ENCODE peak calls at places on chromosome 3, in four cellular contexts. V is stimulated activated CD8-positive, alpha-beta memory T cell treated with anti-CD3 and anti-CD28 coated beads, Interleukin-4, amount 100 ng/mL, for 24 hours; O is islet precursor cell; I is HuH-7. J is an unnamed sample.

GRCh38 chr3:58874795-58875194 is 175.0 kb downstream of the CFAP20DC start:
- DNase-seq in V (no peak), O (no peak), I (no peak), J (no peak)

GRCh38 chr3:4720316-4721075 is 227.3 kb downstream of the ITPR1 start:
- DNase-seq in V (no peak), O (peak; percentile 78), I (peak; percentile 68), J (no peak)

GRCh38 chr3:134799393-134799792 is 4.3 kb downstream of the EPHB1 start:
- DNase-seq in V (no peak), O (peak; percentile 69), I (no peak), J (no peak)

GRCh38 chr3:124699033-124699432 is 31.2 kb upstream of the UMPS start:
- DNase-seq in V (no peak), O (no peak), I (no peak), J (no peak)

GRCh38 chr3:168864107-168865021 is 768.6 kb upstream of the GOLIM4 start:
- DNase-seq in V (no peak), O (no peak), I (no peak), J (no peak)

GRCh38 chr3:103389356-103389755 is 954.5 kb downstream of the ZPLD1 start:
- DNase-seq in V (no peak), O (no peak), I (no peak), J (no peak)

GRCh38 chr3:18716101-18716500 is 291.0 kb upstream of the SATB1 start:
- DNase-seq in V (no peak), O (no peak), I (no peak), J (no peak)

GRCh38 chr3:13140596-13140995 is 67.4 kb upstream of the IQSEC1 start:
- DNase-seq in V (no peak), O (peak; percentile 30), I (no peak), J (peak; percentile 40)

GRCh38 chr3:104066658-104067057 is 1300.1 kb upstream of the ALCAM start:
- DNase-seq in V (no peak), O (no peak), I (no peak), J (no peak)

GRCh38 chr3:39447637-39448483 is 19.6 kb upstream of the MOBP start:
- DNase-seq in V (peak; percentile 7), O (peak; percentile 87), I (peak; percentile 90), J (peak; percentile 87)

GRCh38 chr3:47565861-47566550 is 12.7 kb downstream of the CSPG5 start:
- DNase-seq in V (no peak), O (no peak), I (no peak), J (no peak)

GRCh38 chr3:70916375-70917055 is 604.1 kb upstream of the MDFIC2 start:
- DNase-seq in V (no peak), O (no peak), I (no peak), J (no peak)

GRCh38 chr3:128584412-128585020 is 66.1 kb downstream of the RPN1 start:
- DNase-seq in V (peak; percentile 11), O (peak; percentile 88), I (no peak), J (no peak)

GRCh38 chr3:64358853-64359252 is 133.6 kb upstream of the PRICKLE2 start:
- DNase-seq in V (no peak), O (peak; percentile 44), I (no peak), J (no peak)

GRCh38 chr3:70531063-70531657 is 218.7 kb upstream of the MDFIC2 start:
- DNase-seq in V (no peak), O (no peak), I (peak; percentile 2), J (no peak)

GRCh38 chr3:187012609-187013051 is 82.3 kb downstream of the ST6GAL1 start:
- DNase-seq in V (peak; percentile 33), O (no peak), I (no peak), J (peak; percentile 68)

GRCh38 chr3:160480931-160481330 is 31.3 kb upstream of the TRIM59 start:
- DNase-seq in V (no peak), O (peak; percentile 57), I (no peak), J (no peak)

GRCh38 chr3:29057326-29057725 is 223.5 kb upstream of the RBMS3 start:
- DNase-seq in V (no peak), O (peak; percentile 88), I (no peak), J (no peak)

GRCh38 chr3:18354706-18355105 is 70.4 kb downstream of the SATB1 start:
- DNase-seq in V (no peak), O (no peak), I (no peak), J (no peak)

GRCh38 chr3:190345027-190345821 is 23.0 kb upstream of the CLDN1 start:
- DNase-seq in V (no peak), O (no peak), I (no peak), J (no peak)

GRCh38 chr3:84998545-84998944 is 39.8 kb downstream of the CADM2 start:
- DNase-seq in V (no peak), O (no peak), I (no peak), J (no peak)

GRCh38 chr3:150251654-150252053 is 156.4 kb upstream of the TSC22D2 start:
- DNase-seq in V (no peak), O (no peak), I (no peak), J (no peak)

GRCh38 chr3:174352227-174352626 is 506.9 kb upstream of the NAALADL2 start:
- DNase-seq in V (no peak), O (no peak), I (no peak), J (no peak)

GRCh38 chr3:8080464-8080863 is 421.2 kb upstream of the LMCD1 start:
- DNase-seq in V (no peak), O (no peak), I (no peak), J (no peak)

GRCh38 chr3:98259707-98260106 is 4.3 kb upstream of the OR5H6 start:
- DNase-seq in V (no peak), O (no peak), I (peak; percentile 19), J (no peak)

GRCh38 chr3:106083854-106084253 is 215.0 kb upstream of the CBLB start:
- DNase-seq in V (no peak), O (no peak), I (no peak), J (no peak)

GRCh38 chr3:55639886-55640765 is 153.0 kb upstream of the WNT5A start:
- DNase-seq in V (no peak), O (no peak), I (no peak), J (no peak)

GRCh38 chr3:46661776-46662766 is 31.4 kb downstream of the ALS2CL start:
- DNase-seq in V (no peak), O (peak; percentile 47), I (peak; percentile 5), J (no peak)

GRCh38 chr3:21803604-21804003 is 52.6 kb upstream of the ZNF385D start:
- DNase-seq in V (no peak), O (no peak), I (no peak), J (no peak)

GRCh38 chr3:73422556-73422955 is 202.2 kb downstream of the PDZRN3 start:
- DNase-seq in V (no peak), O (no peak), I (no peak), J (no peak)

GRCh38 chr3:4656059-4656458 is 162.9 kb downstream of the ITPR1 start:
- DNase-seq in V (no peak), O (peak; percentile 92), I (peak; percentile 74), J (peak; percentile 55)

GRCh38 chr3:151265866-151266265 is 12.5 kb downstream of the P2RY14 start:
- DNase-seq in V (no peak), O (no peak), I (no peak), J (peak; percentile 77)

J was measured in Peyer's patch.